ENCODE peak calls at places on chromosomes 12 and 14, in ten cellular contexts. K is psoas muscle; O is GM12878; U is AML-193; C is GM12891; A is ascending aorta; X is A549; P is HL-60; R is H1; W is stimulated activated CD8-positive, alpha-beta memory T cell treated with anti-CD3 and anti-CD28 coated beads, Interleukin-4, amount 100 ng/mL, for 24 hours. L is an unnamed sample.

GRCh38 chr14:69044296-69044695 is 65.2 kb upstream of the ACTN1 start:
- DNase-seq in R (no peak), U (no peak), C (no peak), P (no peak), A (no peak), O (no peak), W (no peak), X (no peak), K (no peak), L (no peak)

GRCh38 chr12:92047058-92047826 is 98.4 kb downstream of the BTG1 start:
- DNase-seq in P (no peak), U (no peak), W (no peak), O (no peak), C (no peak), K (no peak), R (no peak), A (no peak), X (no peak), L (no peak)

GRCh38 chr12:6540181-6540877 is 6.0 kb downstream of the GAPDH start:
- DNase-seq in K (peak), W (no peak), X (peak), P (no peak), A (peak), O (no peak), C (peak), U (no peak), R (no peak), L (peak)

GRCh38 chr14:64992328-64992885 is 5.7 kb downstream of the FNTB start:
- DNase-seq in O (no peak), A (no peak), X (no peak), C (no peak), R (no peak), K (no peak), U (no peak), W (no peak), P (no peak), L (no peak)

GRCh38 chr14:80926706-80927384 is 14.7 kb downstream of the CEP128 start:
- DNase-seq in U (no peak), A (no peak), C (no peak), P (no peak), K (no peak), O (no peak), X (no peak), R (no peak), W (no peak), L (peak)

GRCh38 chr14:81062816-81063215 is 107.4 kb downstream of the TSHR start:
- DNase-seq in K (no peak), O (peak), X (no peak), C (no peak), U (peak), R (peak), W (no peak), P (no peak), A (no peak), L (no peak)

GRCh38 chr12:55830601-55831406 is 1.4 kb upstream of the DNAJC14 start:
- DNase-seq in P (peak), R (no peak), K (peak), A (peak), X (peak), C (peak), O (no peak), W (peak), U (no peak), L (no peak)

GRCh38 chr12:67640863-67641262 is 7.7 kb upstream of the DYRK2 start:
- DNase-seq in W (no peak), U (no peak), K (no peak), A (no peak), R (no peak), C (no peak), X (no peak), P (no peak), O (no peak), L (no peak)

GRCh38 chr12:90183201-90183600 is 474.6 kb upstream of the ATP2B1 start:
- DNase-seq in W (no peak), R (no peak), C (no peak), U (no peak), O (no peak), A (no peak), P (no peak), X (no peak), K (no peak), L (no peak)

GRCh38 chr14:47674148-47674545 is 1.3 kb downstream of the MDGA2 start:
- DNase-seq in U (no peak), A (no peak), X (no peak), R (no peak), O (no peak), W (no peak), C (no peak), P (no peak), K (no peak), L (no peak)